ENCODE peak calls at places on chromosomes 7 and 10, in ten cellular contexts. Q is A549, A is uterus, T is sigmoid colon, P is bronchial epithelial cell, C is astrocyte of the cerebellum, Y is mesenchymal stem cell, G is stomach, R is esophagus squamous epithelium, F is GM12865. W is an unnamed sample.
A peak's percentile ranks its signal among the peaks of the same experiment; 100 is the strongest.

GRCh38 chr7:26964409-26964808 is 100.0 kb upstream of the SKAP2 start:
- DNase-seq in Q (no peak), A (no peak), T (no peak), P (no peak), C (no peak), Y (no peak), G (no peak), R (no peak), F (no peak), W (no peak)

GRCh38 chr10:83753490-83753889 is 385.8 kb upstream of the GHITM start:
- DNase-seq in Q (no peak), A (no peak), T (no peak), P (no peak), C (no peak), Y (no peak), G (no peak), R (no peak), F (no peak), W (no peak)

GRCh38 chr10:86347856-86348255 is 18.7 kb downstream of the GRID1 start:
- DNase-seq in Q (no peak), A (no peak), T (peak; percentile 42), P (no peak), C (no peak), Y (no peak), G (no peak), R (no peak), F (no peak), W (no peak)

GRCh38 chr7:47331179-47331565 is 250.7 kb downstream of the TNS3 start:
- DNase-seq in Q (no peak), A (no peak), T (no peak), P (no peak), C (no peak), Y (no peak), G (no peak), R (no peak), F (no peak), W (no peak)

GRCh38 chr7:20075415-20075814 is 141.8 kb downstream of the MACC1 start:
- DNase-seq in Q (no peak), A (no peak), T (no peak), P (no peak), C (no peak), Y (no peak), G (no peak), R (no peak), F (no peak), W (no peak)

GRCh38 chr7:54542920-54543539 is 855 bp downstream of the VSTM2A start:
- DNase-seq in Q (no peak), A (no peak), T (no peak), P (peak; percentile 33), C (peak; percentile 53), Y (peak; percentile 5), G (no peak), R (no peak), F (no peak), W (peak; percentile 8)

GRCh38 chr7:130278892-130279690 is 12.4 kb downstream of the CPA2 start:
- DNase-seq in Q (no peak), A (no peak), T (no peak), P (no peak), C (peak; percentile 85), Y (peak; percentile 49), G (no peak), R (no peak), F (no peak), W (peak; percentile 81)

GRCh38 chr7:51318001-51318400 is 1.4 kb upstream of the COBL start:
- DNase-seq in Q (no peak), A (no peak), T (peak; percentile 19), P (no peak), C (no peak), Y (no peak), G (no peak), R (no peak), F (no peak), W (no peak)

GRCh38 chr10:96614515-96614914 is 27.7 kb upstream of the TM9SF3 start:
- DNase-seq in Q (peak; percentile 61), A (no peak), T (no peak), P (peak; percentile 86), C (peak; percentile 36), Y (peak; percentile 61), G (no peak), R (no peak), F (no peak), W (peak; percentile 96)

GRCh38 chr7:136138991-136139390 is 161.8 kb upstream of the MTPN start:
- DNase-seq in Q (no peak), A (no peak), T (no peak), P (no peak), C (no peak), Y (no peak), G (no peak), R (no peak), F (no peak), W (no peak)

GRCh38 chr7:55552320-55553086 is 19.8 kb downstream of the VOPP1 start:
- DNase-seq in Q (peak; percentile 37), A (peak; percentile 25), T (no peak), P (peak; percentile 94), C (peak; percentile 82), Y (peak; percentile 85), G (peak; percentile 62), R (no peak), F (no peak), W (peak; percentile 96)

GRCh38 chr7:868189-868486 is 8.2 kb upstream of the GET4 start:
- DNase-seq in Q (no peak), A (no peak), T (no peak), P (no peak), C (no peak), Y (no peak), G (no peak), R (no peak), F (no peak), W (no peak)

GRCh38 chr10:129935102-129935860 is 28.8 kb downstream of the EBF3 start:
- DNase-seq in Q (no peak), A (no peak), T (peak; percentile 56), P (no peak), C (no peak), Y (no peak), G (no peak), R (no peak), F (no peak), W (no peak)

GRCh38 chr7:102925962-102926825 is 13.4 kb downstream of the LRRC17 start:
- DNase-seq in Q (no peak), A (no peak), T (no peak), P (no peak), C (no peak), Y (no peak), G (no peak), R (no peak), F (no peak), W (peak; percentile 14)

GRCh38 chr7:81846398-81846797 is 76.6 kb upstream of the HGF start:
- DNase-seq in Q (peak; percentile 10), A (no peak), T (no peak), P (peak; percentile 59), C (no peak), Y (peak; percentile 93), G (no peak), R (no peak), F (peak; percentile 57), W (peak; percentile 41)

GRCh38 chr10:122019414-122019975 is 30.5 kb downstream of the TACC2 start:
- DNase-seq in Q (peak; percentile 47), A (no peak), T (no peak), P (peak; percentile 80), C (no peak), Y (no peak), G (peak; percentile 87), R (no peak), F (no peak), W (no peak)
- H3K4me3 ChIP-seq in Q (peak overlapping the region; percentile 32), A (no peak overlapping the region), T (no peak overlapping the region), P (peak overlapping the region; percentile 42), C (no peak overlapping the region), Y (no peak overlapping the region), G (peak overlapping the region; percentile 21), R (peak overlapping the region; percentile 63), F (no peak overlapping the region), W (no peak overlapping the region)

GRCh38 chr10:104350146-104350635 is 3.4 kb upstream of the CFAP58 start:
- DNase-seq in Q (peak; percentile 68), A (no peak), T (no peak), P (peak; percentile 85), C (no peak), Y (peak; percentile 80), G (no peak), R (no peak), F (peak; percentile 76), W (no peak)
- H3K4me3 ChIP-seq in Q (no peak overlapping the region), A (no peak overlapping the region), T (no peak overlapping the region), P (no peak overlapping the region), C (no peak overlapping the region), Y (peak overlapping the region; percentile 67), G (no peak overlapping the region), R (peak overlapping the region; percentile 44), F (peak overlapping the region; percentile 21), W (peak overlapping the region; percentile 26)

GRCh38 chr7:36708765-36709164 is 15.5 kb downstream of the AOAH start:
- DNase-seq in Q (no peak), A (no peak), T (no peak), P (no peak), C (no peak), Y (no peak), G (no peak), R (no peak), F (no peak), W (no peak)
- H3K4me3 ChIP-seq in Q (no peak overlapping the region), A (no peak overlapping the region), T (no peak overlapping the region), P (no peak overlapping the region), C (no peak overlapping the region), Y (no peak overlapping the region), G (no peak overlapping the region), R (no peak overlapping the region), F (no peak overlapping the region), W (no peak overlapping the region)

GRCh38 chr7:25633420-25633819 is 405.1 kb upstream of the NPVF start:
- DNase-seq in Q (no peak), A (no peak), T (no peak), P (no peak), C (no peak), Y (no peak), G (no peak), R (no peak), F (no peak), W (no peak)

GRCh38 chr7:25638590-25638989 is 410.3 kb upstream of the NPVF start:
- DNase-seq in Q (no peak), A (no peak), T (no peak), P (no peak), C (no peak), Y (no peak), G (no peak), R (no peak), F (no peak), W (no peak)

GRCh38 chr7:25638042-25638441 is 409.8 kb upstream of the NPVF start:
- DNase-seq in Q (no peak), A (no peak), T (no peak), P (no peak), C (no peak), Y (peak; percentile 66), G (no peak), R (no peak), F (no peak), W (no peak)

GRCh38 chr7:25636871-25637283 is 408.6 kb upstream of the NPVF start:
- DNase-seq in Q (no peak), A (no peak), T (no peak), P (no peak), C (no peak), Y (no peak), G (no peak), R (no peak), F (no peak), W (no peak)

DNA sequence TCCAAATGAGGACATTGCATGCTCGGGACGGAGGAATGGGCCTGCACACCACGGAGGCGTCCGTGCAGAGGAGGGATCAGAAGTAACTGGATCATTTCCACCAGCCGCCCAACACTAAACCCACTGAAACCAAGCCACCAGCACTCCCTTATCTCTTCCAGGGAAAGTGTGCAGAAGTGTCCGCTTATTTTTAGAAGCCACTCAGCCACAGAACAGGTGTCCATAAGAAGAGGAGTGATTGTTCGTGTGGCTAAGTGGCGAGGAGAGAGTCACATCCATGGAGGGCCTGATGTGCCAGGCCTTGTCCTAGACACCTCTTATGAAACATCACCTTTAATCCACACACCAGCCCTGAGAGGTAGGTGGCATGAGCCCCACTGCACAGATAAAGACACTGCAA is 407.9 kb upstream of the NPVF start:
- DNase-seq in Q (no peak), A (no peak), T (no peak), P (no peak), C (no peak), Y (no peak), G (no peak), R (no peak), F (no peak), W (no peak)
- H3K4me3 ChIP-seq in Q (no peak overlapping the region), A (no peak overlapping the region), T (no peak overlapping the region), P (no peak overlapping the region), C (no peak overlapping the region), Y (no peak overlapping the region), G (no peak overlapping the region), R (no peak overlapping the region), F (no peak overlapping the region), W (no peak overlapping the region)